ENCODE peak calls at places on chromosomes 2 and 18, in seven cellular contexts. Q is tibial nerve, C is HCT116, W is body of pancreas, R is Karpas-422, G is brain microvascular endothelial cell, S is tibial artery. Z is an unnamed sample. For H3K27me3, the result is how much of the 10 kb centered on the place peaks cover.

GRCh38 chr2:221423212-221423804 is 148.8 kb downstream of the EPHA4 start:
- DNase-seq in Q (no peak), C (no peak), W (no peak), R (no peak), G (peak), S (no peak), Z (no peak)

GRCh38 chr2:241561811-241562210 is 3.3 kb downstream of the BOK start:
- DNase-seq in Q (peak), C (no peak), W (peak), R (no peak), G (peak), S (peak), Z (no peak)

GRCh38 chr2:232085826-232086425 is 124.4 kb downstream of the DIS3L2 start:
- DNase-seq in Q (no peak), C (no peak), W (no peak), R (no peak), G (peak), S (no peak), Z (no peak)

GRCh38 chr2:215619022-215619958 is 183.4 kb upstream of the FN1 start:
- DNase-seq in Q (no peak), C (peak), W (no peak), R (peak), G (peak), S (no peak), Z (no peak)

GRCh38 chr2:150679456-150680120 is 192.1 kb upstream of the RND3 start:
- DNase-seq in Q (no peak), C (no peak), W (no peak), R (no peak), G (peak), S (no peak), Z (no peak)

GRCh38 chr2:66567742-66568141 is 132.8 kb downstream of the MEIS1 start:
- DNase-seq in Q (no peak), C (no peak), W (no peak), R (peak), G (no peak), S (no peak), Z (no peak)

GRCh38 chr2:16507655-16508054 is 158.0 kb downstream of the CYRIA start:
- DNase-seq in Q (no peak), C (no peak), W (no peak), R (no peak), G (no peak), S (no peak), Z (no peak)

GRCh38 chr2:167708998-167709397 is 538.4 kb downstream of the STK39 start:
- DNase-seq in Q (no peak), C (no peak), W (no peak), R (no peak), G (no peak), S (no peak), Z (no peak)

GRCh38 chr2:215394102-215394805 is 41.6 kb downstream of the FN1 start:
- DNase-seq in Q (no peak), C (no peak), W (no peak), R (no peak), G (peak), S (no peak), Z (no peak)

GRCh38 chr2:25808006-25808383 is 70.3 kb downstream of the ASXL2 start:
- DNase-seq in Q (no peak), C (no peak), W (no peak), R (no peak), G (no peak), S (no peak), Z (no peak)

GRCh38 chr2:241617431-241618154 is 19.4 kb downstream of the THAP4 start:
- DNase-seq in Q (no peak), C (no peak), W (peak), R (peak), G (no peak), S (no peak), Z (peak)

GRCh38 chr2:36371963-36372391 is 16.4 kb downstream of the CRIM1 start:
- DNase-seq in Q (no peak), C (no peak), W (no peak), R (no peak), G (no peak), S (no peak), Z (no peak)

GRCh38 chr18:55509631-55510372 is 78.2 kb downstream of the TCF4 start:
- DNase-seq in Q (no peak), C (no peak), W (no peak), R (no peak), G (peak), S (no peak), Z (no peak)

GRCh38 chr18:12287131-12287681 is 20.8 kb upstream of the TUBB6 start:
- DNase-seq in Q (no peak), C (no peak), W (no peak), R (no peak), G (no peak), S (no peak), Z (no peak)

GRCh38 chr18:48358868-48359267 is 50.3 kb downstream of the ZBTB7C start:
- DNase-seq in Q (no peak), C (no peak), W (no peak), R (no peak), G (no peak), S (no peak), Z (no peak)

GRCh38 chr2:109466674-109467575 is 146.8 kb downstream of the SEPTIN10 start:
- DNase-seq in Q (no peak), C (no peak), W (no peak), R (peak), G (peak), S (peak), Z (no peak)

GRCh38 chr2:141528990-141529389 is 601.8 kb downstream of the LRP1B start:
- DNase-seq in Q (no peak), C (no peak), W (no peak), R (no peak), G (no peak), S (no peak), Z (no peak)

GRCh38 chr2:65766768-65767267 is 334.4 kb upstream of the SPRED2 start:
- DNase-seq in Q (no peak), C (no peak), W (no peak), R (no peak), G (no peak), S (no peak), Z (no peak)

GRCh38 chr18:61882296-61883004 is 10.4 kb downstream of the RNF152 start:
- DNase-seq in Q (no peak), C (no peak), W (no peak), R (no peak), G (peak), S (no peak), Z (no peak)

GRCh38 chr18:24964213-24964612 is 387.8 kb downstream of the ZNF521 start:
- DNase-seq in Q (no peak), C (no peak), W (no peak), R (peak), G (no peak), S (no peak), Z (no peak)

GRCh38 chr2:144510206-144510991 is 9.5 kb downstream of the ZEB2 start:
- DNase-seq in Q (no peak), C (no peak), W (no peak), R (no peak), G (peak), S (peak), Z (peak)

GRCh38 chr2:144511222-144511855 is 8.6 kb downstream of the ZEB2 start:
- DNase-seq in Q (no peak), C (no peak), W (no peak), R (no peak), G (no peak), S (no peak), Z (no peak)

GRCh38 chr2:144512421-144513272 is 7.3 kb downstream of the ZEB2 start:
- DNase-seq in Q (no peak), C (no peak), W (no peak), R (no peak), G (no peak), S (peak), Z (no peak)

GRCh38 chr2:144513388-144514100 is 6.4 kb downstream of the ZEB2 start:
- DNase-seq in Q (no peak), C (no peak), W (no peak), R (no peak), G (peak), S (peak), Z (no peak)

GRCh38 chr2:144511945-144512344 is 8.0 kb downstream of the ZEB2 start:
- DNase-seq in Q (no peak), C (no peak), W (no peak), R (no peak), G (no peak), S (no peak), Z (no peak)
- H3K27me3 ChIP-seq in Q (under half), C (under half), W (under half), R (under half), G (under half), S (under half), Z (under half)

GRCh38 chr2:3488768-3489448 is 30.4 kb downstream of the ADI1 start:
- DNase-seq in Q (no peak), C (no peak), W (peak), R (no peak), G (no peak), S (no peak), Z (no peak)

GRCh38 chr2:3487931-3488554 is 31.3 kb downstream of the ADI1 start:
- DNase-seq in Q (no peak), C (no peak), W (no peak), R (no peak), G (no peak), S (no peak), Z (no peak)

GRCh38 chr2:3487028-3487425 is 32.3 kb downstream of the ADI1 start:
- DNase-seq in Q (no peak), C (no peak), W (no peak), R (no peak), G (no peak), S (no peak), Z (no peak)

GRCh38 chr2:3486047-3487027 is 33.0 kb downstream of the ADI1 start:
- DNase-seq in Q (no peak), C (no peak), W (no peak), R (no peak), G (no peak), S (no peak), Z (no peak)

GRCh38 chr2:3487432-3487831 is 31.9 kb downstream of the ADI1 start:
- DNase-seq in Q (no peak), C (no peak), W (no peak), R (no peak), G (no peak), S (no peak), Z (no peak)
- H3K27ac ChIP-seq in Q (no peak), C (no peak), W (no peak), R (no peak), G (no peak), S (peak), Z (no peak)

DNA sequence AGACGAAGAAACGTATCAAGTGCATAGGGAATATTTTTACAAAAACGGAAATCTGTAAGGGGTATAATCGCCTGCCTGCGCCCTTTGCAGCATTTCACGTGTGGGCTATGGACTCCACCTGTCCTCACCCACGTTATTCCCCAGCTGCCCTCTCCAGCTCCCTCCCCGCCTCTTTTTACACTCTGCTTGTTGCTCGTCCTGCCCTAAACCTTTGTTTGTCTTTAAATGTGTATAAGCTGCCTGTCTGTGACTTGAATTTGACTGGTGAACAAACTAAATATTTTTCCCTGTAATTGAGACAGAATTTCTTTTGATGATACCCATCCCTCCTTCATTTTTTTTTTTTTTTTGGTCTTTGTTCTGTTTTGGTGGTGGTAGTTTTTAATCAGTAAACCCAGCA is 169.4 kb upstream of the SIX3 start:
- DNase-seq in Q (no peak), C (no peak), W (no peak), R (no peak), G (no peak), S (no peak), Z (no peak)
- H3K27me3 ChIP-seq in Q (under half), C (under half), W (under half), R (under half), G (under half), S (under half), Z (under half)

DNA sequence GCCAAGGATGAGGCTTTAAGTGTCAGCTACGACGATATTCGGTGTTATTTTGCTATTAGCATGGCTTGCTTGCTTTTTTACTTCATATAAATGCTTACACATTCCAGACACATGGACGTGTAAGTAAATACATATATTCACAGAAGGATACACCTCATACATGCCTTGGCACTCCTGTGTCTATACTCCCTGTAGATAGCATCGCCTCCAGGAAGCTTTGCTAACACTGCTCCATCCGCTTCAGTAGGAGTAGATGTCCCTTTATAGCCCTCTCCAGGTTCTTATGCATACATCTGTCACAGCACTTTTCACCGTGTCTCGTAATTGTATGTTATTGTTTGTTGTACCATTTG is 27.5 kb upstream of the KCTD1 start:
- DNase-seq in Q (no peak), C (no peak), W (no peak), R (no peak), G (no peak), S (no peak), Z (no peak)
- H3K27ac ChIP-seq in Q (no peak), C (peak), W (no peak), R (no peak), G (no peak), S (no peak), Z (no peak)

GRCh38 chr18:7370375-7370774 is 139.5 kb downstream of the LRRC30 start:
- DNase-seq in Q (no peak), C (no peak), W (no peak), R (no peak), G (no peak), S (no peak), Z (no peak)

GRCh38 chr18:7367336-7367735 is 136.4 kb downstream of the LRRC30 start:
- DNase-seq in Q (no peak), C (no peak), W (no peak), R (no peak), G (no peak), S (no peak), Z (no peak)

GRCh38 chr18:7366597-7366996 is 135.7 kb downstream of the LRRC30 start:
- DNase-seq in Q (no peak), C (no peak), W (no peak), R (no peak), G (no peak), S (no peak), Z (no peak)

GRCh38 chr18:7370812-7371211 is 139.9 kb downstream of the LRRC30 start:
- DNase-seq in Q (peak), C (no peak), W (peak), R (no peak), G (no peak), S (peak), Z (no peak)

DNA sequence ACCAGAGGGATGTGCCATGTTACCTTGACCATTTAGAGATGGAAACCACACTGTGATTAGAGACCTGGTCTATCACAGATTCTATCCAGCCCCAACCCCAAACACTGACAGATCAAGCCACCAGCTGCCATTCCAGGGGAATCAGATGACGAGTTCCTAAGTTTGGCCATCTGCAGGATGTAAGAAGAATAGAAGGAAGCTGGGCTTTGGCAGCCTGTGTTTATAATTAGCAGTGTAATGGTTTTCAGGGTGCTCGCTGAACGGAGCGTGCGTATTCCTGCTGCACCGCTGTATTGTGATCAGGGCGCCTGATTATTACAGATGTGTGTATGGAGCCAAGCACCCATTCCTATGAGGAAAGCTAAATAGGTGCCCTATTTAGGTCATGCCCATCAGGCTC is 138.1 kb downstream of the LRRC30 start:
- DNase-seq in Q (no peak), C (no peak), W (no peak), R (no peak), G (no peak), S (no peak), Z (no peak)
- H3K27me3 ChIP-seq in Q (under half), C (under half), W (under half), R (under half), G (under half), S (under half), Z (under half)

DNA sequence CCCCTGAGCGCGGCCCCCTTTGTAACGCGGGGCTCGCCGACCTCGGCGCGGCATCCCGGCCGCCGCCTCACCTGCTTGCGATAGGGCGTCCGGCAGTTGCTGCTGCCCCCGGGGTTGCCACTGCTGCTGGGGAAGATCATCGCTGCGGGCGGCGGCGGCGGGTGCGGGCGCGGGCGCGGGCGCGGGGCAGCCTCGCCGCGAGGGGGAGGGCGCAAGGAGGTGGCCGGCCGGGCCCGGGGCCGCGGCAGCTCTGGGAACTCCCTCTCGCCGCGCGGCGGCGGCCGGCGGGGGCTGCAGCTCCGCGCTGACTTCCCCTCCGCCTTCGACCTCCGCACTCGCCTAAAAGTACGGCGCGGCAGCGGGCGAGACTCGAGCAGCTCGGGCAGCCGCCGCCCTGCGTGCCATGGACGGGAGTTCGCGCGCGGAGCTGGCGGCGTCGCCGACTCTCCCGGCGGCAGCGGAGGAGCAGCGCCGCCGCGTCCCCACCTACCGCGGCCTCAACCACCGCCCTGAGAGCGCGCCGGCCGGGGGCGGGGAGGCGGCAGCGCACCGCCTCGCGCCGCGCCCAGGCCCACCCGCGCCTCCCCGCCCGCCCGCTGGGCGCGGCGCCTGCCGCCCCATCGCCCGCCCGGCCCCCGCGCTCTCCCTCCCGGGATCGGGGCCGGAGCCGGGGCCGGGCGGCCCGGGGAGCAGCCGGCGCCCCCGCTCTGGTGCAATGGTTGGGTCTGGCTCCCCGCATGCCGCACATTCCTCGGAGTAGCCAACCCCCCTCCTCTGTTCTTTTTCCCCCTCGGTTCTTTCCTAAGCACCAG is 86.0 kb downstream of the RBMS1 start:
- DNase-seq in Q (no peak), C (no peak), W (peak), R (no peak), G (peak), S (peak), Z (peak)
- H3K27ac ChIP-seq in Q (peak), C (peak), W (peak), R (no peak), G (peak), S (peak), Z (peak)

DNA sequence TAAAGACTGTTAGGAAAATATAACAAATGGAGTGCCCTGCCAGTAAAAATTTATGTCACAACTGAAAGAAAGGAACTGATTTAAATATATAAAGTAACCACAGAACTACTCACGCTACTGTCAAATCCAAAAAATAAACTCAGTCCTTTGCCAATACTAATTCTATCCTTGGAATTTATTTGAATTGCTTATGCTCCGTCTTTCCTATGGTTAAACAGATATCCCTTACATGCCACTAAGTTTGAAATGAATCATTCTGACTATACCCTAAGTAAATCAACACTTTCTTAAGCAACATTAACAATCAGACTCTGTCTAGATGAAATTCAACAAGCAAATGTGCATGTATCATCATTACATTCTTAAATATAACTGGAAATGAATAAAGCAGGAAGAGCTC is 9.8 kb downstream of the HNRNPLL start:
- DNase-seq in Q (no peak), C (no peak), W (no peak), R (no peak), G (no peak), S (no peak), Z (no peak)
- H3K27me3 ChIP-seq in Q (under half), C (under half), W (under half), R (under half), G (under half), S (under half), Z (under half)

GRCh38 chr2:95082479-95082878 is 39.1 kb downstream of the MRPS5 start:
- DNase-seq in Q (no peak), C (no peak), W (no peak), R (no peak), G (no peak), S (no peak), Z (no peak)

GRCh38 chr2:95077893-95078603 is 43.6 kb downstream of the MRPS5 start:
- DNase-seq in Q (no peak), C (no peak), W (no peak), R (no peak), G (no peak), S (no peak), Z (no peak)

GRCh38 chr2:95077521-95077807 is 44.1 kb downstream of the MRPS5 start:
- DNase-seq in Q (no peak), C (no peak), W (no peak), R (no peak), G (no peak), S (no peak), Z (no peak)

GRCh38 chr2:95076705-95077520 is 44.7 kb downstream of the MRPS5 start:
- DNase-seq in Q (peak), C (peak), W (peak), R (peak), G (peak), S (no peak), Z (peak)

DNA sequence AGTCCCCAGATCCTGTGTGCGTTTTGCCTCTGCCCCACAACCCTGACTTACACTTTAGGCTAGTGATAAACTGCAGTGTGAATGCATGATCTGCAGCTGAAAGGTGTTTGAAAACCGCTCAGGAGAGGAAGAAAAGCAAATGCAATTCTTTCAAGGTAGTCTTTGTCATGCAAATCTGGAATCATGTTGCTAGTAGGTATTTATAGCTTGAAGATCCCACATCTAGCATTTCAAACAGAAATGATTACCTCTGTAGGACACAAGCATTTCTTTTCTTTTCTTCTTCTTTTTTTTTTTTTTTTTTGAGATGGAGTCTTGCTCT is 42.2 kb downstream of the MRPS5 start:
- DNase-seq in Q (no peak), C (no peak), W (no peak), R (no peak), G (no peak), S (no peak), Z (no peak)
- H3K27ac ChIP-seq in Q (no peak), C (no peak), W (no peak), R (no peak), G (no peak), S (no peak), Z (no peak)

DNA sequence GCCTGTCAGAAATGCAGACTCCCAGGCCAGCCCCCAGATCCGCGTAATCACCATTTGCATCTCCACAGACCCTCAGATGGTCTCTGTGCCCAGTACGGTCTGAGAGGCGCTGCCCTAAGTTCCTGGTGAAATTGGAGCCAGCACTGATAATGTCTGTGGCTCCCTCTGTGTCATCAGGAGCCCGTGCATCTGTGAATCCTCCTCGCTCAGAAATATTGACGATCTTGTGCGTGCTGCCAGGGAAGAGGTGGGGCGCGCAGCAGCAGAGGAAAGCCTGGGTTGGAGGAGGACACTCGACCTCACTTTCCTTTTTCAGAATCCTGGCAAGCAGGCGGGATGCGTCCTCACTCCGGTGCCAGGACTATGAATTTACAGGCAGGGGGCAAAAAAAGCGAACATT is 686.1 kb upstream of the SALL3 start:
- DNase-seq in Q (no peak), C (no peak), W (no peak), R (no peak), G (no peak), S (no peak), Z (no peak)
- H3K27me3 ChIP-seq in Q (under half), C (under half), W (under half), R (under half), G (under half), S (under half), Z (under half)